ENCODE peak calls at places on chromosomes 1 and 21, in five cellular contexts. P is Peyer's patch, N is uterus, C is breast epithelium, A is K562. J is an unnamed sample.

GRCh38 chr1:97097404-97097925 is 375.9 kb downstream of the PTBP2 start:
- DNase-seq in P (no peak), N (no peak), C (no peak), A (no peak), J (no peak)

GRCh38 chr1:17849216-17849615 is 94.1 kb downstream of the ACTL8 start:
- DNase-seq in P (no peak), N (no peak), C (no peak), A (no peak), J (no peak)

GRCh38 chr21:30996728-30997127 is 41.5 kb downstream of the KRTAP19-8 start:
- DNase-seq in P (no peak), N (no peak), C (no peak), A (no peak), J (no peak)

GRCh38 chr1:66439028-66439427 is 94.9 kb upstream of the SGIP1 start:
- DNase-seq in P (no peak), N (no peak), C (no peak), A (no peak), J (no peak)

GRCh38 chr1:3677411-3677944 is 25.2 kb downstream of the TP73 start:
- DNase-seq in P (no peak), N (no peak), C (no peak), A (no peak), J (no peak)

GRCh38 chr21:41361053-41361785 is 608 bp upstream of the MX2 start:
- DNase-seq in P (peak), N (no peak), C (peak), A (no peak), J (no peak)

GRCh38 chr1:88983791-88984552 is 8.5 kb downstream of the KYAT3 start:
- DNase-seq in P (no peak), N (no peak), C (no peak), A (peak), J (peak)

GRCh38 chr21:38930838-38931237 is 125.1 kb downstream of the ETS2 start:
- DNase-seq in P (peak), N (peak), C (no peak), A (no peak), J (no peak)

GRCh38 chr1:147434926-147435325 is 106.4 kb upstream of the BCL9 start:
- DNase-seq in P (no peak), N (no peak), C (no peak), A (no peak), J (no peak)

GRCh38 chr1:151992345-151993083 is 1.1 kb downstream of the S100A10 start:
- DNase-seq in P (peak), N (peak), C (peak), A (peak), J (no peak)

GRCh38 chr1:204623894-204624361 is 61.6 kb downstream of the LRRN2 start:
- DNase-seq in P (no peak), N (no peak), C (no peak), A (peak), J (no peak)

GRCh38 chr1:112619518-112620458 is at the start of gene CAPZA1:
- DNase-seq in P (peak), N (peak), C (peak), A (peak), J (peak)
- TF ChIP-seq POLR2A in P (peak), N (peak), C (peak), A (peak), J (peak)

GRCh38 chr1:183472488-183473285 is at the start of gene SMG7:
- DNase-seq in P (peak), N (peak), C (peak), A (peak), J (peak)
- TF ChIP-seq POLR2A in P (no peak), N (peak), C (no peak), A (peak), J (peak)

GRCh38 chr1:79859212-79859948 is 852.9 kb upstream of the ADGRL4 start:
- DNase-seq in P (no peak), N (no peak), C (no peak), A (no peak), J (peak)
- TF ChIP-seq POLR2A in P (no peak), N (no peak), C (no peak), A (no peak), J (no peak)

GRCh38 chr1:6624712-6625578 is at the start of gene THAP3:
- DNase-seq in P (peak), N (peak), C (peak), A (peak), J (peak)
- TF ChIP-seq POLR2A in P (no peak), N (peak), C (no peak), A (peak), J (no peak)

DNA sequence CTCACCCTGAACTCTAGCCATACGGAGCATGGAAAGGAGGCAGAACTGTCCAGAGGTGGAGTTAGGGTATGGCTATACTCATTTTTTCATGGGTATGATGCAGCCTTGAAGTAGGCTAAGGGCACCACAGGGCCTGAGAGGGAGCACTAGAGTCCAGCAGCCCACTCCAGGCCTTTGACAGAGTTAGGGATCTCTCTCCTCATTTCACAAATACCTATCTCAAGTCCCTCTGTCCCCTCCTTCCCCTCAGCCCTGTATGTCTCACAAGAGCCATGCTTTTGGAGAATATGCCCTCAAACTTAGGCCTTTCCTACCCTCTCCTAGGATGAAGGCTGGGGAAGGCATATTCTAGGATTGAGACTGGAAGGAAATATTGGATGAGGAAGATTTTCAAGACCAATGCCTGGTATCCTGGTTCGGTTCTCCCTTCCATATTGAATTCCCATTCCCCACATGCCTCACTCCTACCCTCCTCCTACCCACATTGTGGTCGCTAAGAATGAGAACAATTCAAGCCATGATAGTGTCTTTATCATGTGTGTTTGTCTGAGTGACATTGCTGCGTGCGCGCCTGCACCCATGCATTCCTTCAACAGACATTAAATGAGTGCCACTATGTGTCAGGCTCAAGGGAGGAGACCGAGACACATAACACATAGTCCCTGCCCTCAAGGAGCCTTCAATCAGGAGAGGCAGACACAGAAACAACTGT is 2.6 kb upstream of the NECTIN4 start:
- DNase-seq in P (no peak), N (no peak), C (no peak), A (no peak), J (no peak)
- TF ChIP-seq POLR2A in P (no peak), N (no peak), C (no peak), A (no peak), J (no peak)

GRCh38 chr1:23483327-23484252 is at the start of gene ASAP3:
- DNase-seq in P (peak), N (peak), C (no peak), A (no peak), J (no peak)

GRCh38 chr1:23481904-23482303 is 2.1 kb downstream of the ASAP3 start:
- DNase-seq in P (no peak), N (no peak), C (no peak), A (no peak), J (no peak)

GRCh38 chr1:23485002-23485332 is 988 bp upstream of the ASAP3 start:
- DNase-seq in P (no peak), N (no peak), C (no peak), A (peak), J (no peak)

GRCh38 chr1:23481026-23481597 is 2.9 kb downstream of the ASAP3 start:
- DNase-seq in P (no peak), N (no peak), C (no peak), A (no peak), J (no peak)

GRCh38 chr1:23484253-23485001 is 448 bp upstream of the ASAP3 start:
- DNase-seq in P (peak), N (peak), C (peak), A (peak), J (peak)
- TF ChIP-seq POLR2A in P (no peak), N (peak), C (no peak), A (peak), J (no peak)

GRCh38 chr1:116556289-116557006 is 14.4 kb downstream of the CD58 start:
- DNase-seq in P (peak), N (no peak), C (no peak), A (peak), J (peak)
- TF ChIP-seq POLR2A in P (no peak), N (no peak), C (no peak), A (no peak), J (no peak)

GRCh38 chr1:202135221-202135721 is 9.3 kb downstream of the ARL8A start:
- DNase-seq in P (peak), N (peak), C (no peak), A (peak), J (peak)
- TF ChIP-seq POLR2A in P (no peak), N (no peak), C (no peak), A (no peak), J (no peak)